ENCODE peak calls at places on chromosomes 5 and 9, in ten cellular contexts. O is SW 1271; P is thyroid gland; R is NB4; C is brain pericyte; S is DMS79; D is CD4-positive, alpha-beta T cell; X is activated CD8-positive, alpha-beta memory T cell treated with anti-CD3 and anti-CD28 coated beads, Interleukin-2, amount 50 U/mL, for 48 hours; U is stimulated activated naive CD8-positive, alpha-beta T cell treated with anti-CD3 and anti-CD28 coated beads, Interleukin-15, Interleukin-2, amounts not matched to agents 100 U/mL and 50 U/mL, for 24 hours; Q is smooth muscle cell of the brain vasculature. T is an unnamed sample.

GRCh38 chr5:676699-677076 is 16.5 kb downstream of the TPPP start:
- DNase-seq in X (no peak), U (no peak), Q (no peak), R (no peak), D (no peak), S (no peak), O (no peak), C (no peak), P (no peak), T (no peak)

GRCh38 chr5:174354571-174354970 is 309.1 kb downstream of the NSG2 start:
- DNase-seq in R (peak; percentile 23), U (no peak), X (no peak), D (no peak), Q (no peak), S (no peak), P (no peak), O (no peak), C (no peak), T (no peak)

GRCh38 chr5:18102733-18103132 is 468.5 kb downstream of the TAF11L14 start:
- DNase-seq in X (no peak), R (peak; percentile 7), S (no peak), U (no peak), Q (no peak), P (no peak), C (no peak), D (no peak), O (no peak), T (no peak)

GRCh38 chr5:179235416-179236400 is 109.6 kb downstream of the ADAMTS2 start:
- DNase-seq in D (no peak), P (no peak), S (no peak), R (no peak), O (no peak), C (no peak), X (peak; percentile 17), Q (no peak), U (no peak), T (no peak)

GRCh38 chr5:30040483-30041116 is 1152.9 kb upstream of the CDH6 start:
- DNase-seq in O (peak; percentile 31), D (no peak), P (no peak), X (no peak), S (no peak), R (peak; percentile 79), Q (peak; percentile 81), U (peak; percentile 17), C (peak; percentile 44), T (no peak)

GRCh38 chr5:14628346-14628745 is 36.2 kb upstream of the OTULIN start:
- DNase-seq in C (no peak), D (peak; percentile 41), X (peak; percentile 69), P (peak; percentile 14), S (no peak), U (peak; percentile 62), R (peak; percentile 63), O (no peak), Q (peak; percentile 26), T (peak; percentile 4)

GRCh38 chr5:123294544-123294943 is 128.7 kb downstream of the CEP120 start:
- DNase-seq in O (no peak), Q (no peak), R (no peak), X (no peak), S (no peak), C (no peak), U (no peak), P (no peak), D (no peak), T (no peak)

GRCh38 chr9:82532504-82532903 is 530.4 kb downstream of the RASEF start:
- DNase-seq in O (no peak), U (no peak), S (no peak), C (no peak), P (no peak), R (peak; percentile 2), D (no peak), Q (no peak), X (no peak), T (no peak)

GRCh38 chr9:14018061-14018460 is 295.9 kb downstream of the NFIB start:
- DNase-seq in D (no peak), Q (no peak), U (no peak), P (no peak), O (no peak), C (no peak), R (no peak), S (no peak), X (no peak), T (peak; percentile 39)

GRCh38 chr9:15543033-15543791 is 9.6 kb upstream of the CCDC171 start:
- DNase-seq in X (no peak), D (no peak), Q (no peak), C (no peak), O (no peak), P (no peak), U (no peak), R (peak; percentile 66), S (no peak), T (no peak)

GRCh38 chr5:39117401-39117800 is 43.2 kb upstream of the RICTOR start:
- DNase-seq in X (no peak), S (no peak), U (no peak), O (no peak), C (no peak), Q (no peak), P (no peak), D (no peak), R (no peak), T (peak; percentile 74)

GRCh38 chr5:167802755-167803431 is 488.6 kb upstream of the WWC1 start:
- DNase-seq in P (no peak), C (no peak), S (no peak), Q (no peak), X (no peak), U (no peak), D (no peak), R (no peak), O (no peak), T (no peak)

GRCh38 chr5:66769839-66770617 is 173.8 kb downstream of the MAST4 start:
- DNase-seq in Q (no peak), U (peak; percentile 4), O (no peak), C (no peak), P (no peak), R (peak; percentile 30), S (no peak), D (no peak), X (no peak), T (no peak)

GRCh38 chr5:144156767-144157171 is 13.7 kb downstream of the YIPF5 start:
- DNase-seq in U (no peak), Q (no peak), X (no peak), O (no peak), P (no peak), D (no peak), C (no peak), R (no peak), S (no peak), T (no peak)

GRCh38 chr5:37776826-37777225 is 63.0 kb downstream of the GDNF start:
- DNase-seq in R (no peak), S (no peak), P (no peak), X (no peak), O (no peak), Q (no peak), U (no peak), C (no peak), D (no peak), T (no peak)

GRCh38 chr5:126954981-126955380 is 75.4 kb downstream of the MARCHF3 start:
- DNase-seq in U (no peak), P (no peak), O (no peak), S (no peak), Q (no peak), X (no peak), R (no peak), D (no peak), C (no peak), T (no peak)

GRCh38 chr9:127264462-127265040 is at the start of gene GARNL3:
- DNase-seq in U (no peak), Q (no peak), P (no peak), R (no peak), C (no peak), X (no peak), S (peak; percentile 8), D (no peak), O (no peak), T (no peak)

GRCh38 chr5:32272746-32273145 is 40.0 kb downstream of the MTMR12 start:
- DNase-seq in X (no peak), S (no peak), R (no peak), C (no peak), D (no peak), U (no peak), O (no peak), P (no peak), Q (no peak), T (no peak)

GRCh38 chr5:11946317-11946716 is 42.1 kb upstream of the CTNND2 start:
- DNase-seq in U (no peak), X (no peak), O (no peak), Q (no peak), C (no peak), R (no peak), P (no peak), D (no peak), S (no peak), T (no peak)

GRCh38 chr9:117706421-117707150 is 2.4 kb downstream of the TLR4 start:
- DNase-seq in S (no peak), P (no peak), R (no peak), D (no peak), C (no peak), U (no peak), Q (no peak), X (no peak), O (no peak), T (no peak)

GRCh38 chr5:138662599-138662998 is 87.4 kb upstream of the HSPA9 start:
- DNase-seq in Q (no peak), C (no peak), D (no peak), X (peak; percentile 53), U (peak; percentile 61), P (no peak), S (no peak), O (no peak), R (peak; percentile 57), T (no peak)

GRCh38 chr5:34064656-34065055 is 21.6 kb upstream of the C1QTNF3 start:
- DNase-seq in D (no peak), O (no peak), U (no peak), S (no peak), C (no peak), Q (no peak), X (no peak), P (no peak), R (no peak), T (no peak)

GRCh38 chr9:88530051-88530450 is 4.9 kb upstream of the NXNL2 start:
- DNase-seq in C (no peak), P (no peak), Q (no peak), R (peak; percentile 26), D (no peak), X (no peak), O (no peak), S (no peak), U (no peak), T (no peak)

GRCh38 chr9:63817622-63818518 is 1467.1 kb downstream of the FOXD4L5 start:
- DNase-seq in P (peak; percentile 47), D (peak; percentile 30), R (peak; percentile 29), C (no peak), S (no peak), Q (no peak), X (peak; percentile 91), U (peak; percentile 70), O (no peak), T (no peak)

GRCh38 chr5:77560677-77561263 is 68.7 kb upstream of the WDR41 start:
- DNase-seq in O (no peak), D (no peak), C (peak; percentile 4), R (peak; percentile 71), X (no peak), Q (peak; percentile 32), S (no peak), U (no peak), P (no peak), T (no peak)

GRCh38 chr9:125749287-125749935 is 2.2 kb downstream of the PBX3 start:
- DNase-seq in U (no peak), C (no peak), P (no peak), D (no peak), O (no peak), X (no peak), S (no peak), Q (no peak), R (no peak), T (no peak)

GRCh38 chr5:179239256-179240135 is 105.8 kb downstream of the ADAMTS2 start:
- DNase-seq in C (no peak), R (no peak), X (peak; percentile 17), U (no peak), D (no peak), S (no peak), P (no peak), O (no peak), Q (no peak), T (no peak)

GRCh38 chr9:129081388-129081889 is 528 bp downstream of the DOLPP1 start:
- DNase-seq in X (no peak), U (no peak), P (peak; percentile 57), O (no peak), Q (no peak), R (no peak), S (peak; percentile 28), D (no peak), C (no peak), T (no peak)